ENCODE peak calls at places on chromosome 11, in four cellular contexts. S is CD4-positive, alpha-beta T cell; M is astrocyte of the spinal cord; Q is fibroblast of mammary gland. X is an unnamed sample.
A peak's percentile ranks its signal among the peaks of the same experiment; 100 is the strongest.

GRCh38 chr11:79321282-79321681 is 119.5 kb downstream of the TENM4 start:
- DNase-seq in M (peak; percentile 12), Q (peak; percentile 49), S (no peak), X (no peak)

GRCh38 chr11:9046376-9046775 is 42.6 kb upstream of the NRIP3 start:
- DNase-seq in Q (no peak), S (no peak), M (no peak), X (no peak)

GRCh38 chr11:30357872-30358271 is 35.0 kb downstream of the ARL14EP start:
- DNase-seq in Q (no peak), M (no peak), S (no peak), X (no peak)

GRCh38 chr11:105144887-105145286 is 5.3 kb upstream of the CARD18 start:
- DNase-seq in M (peak; percentile 76), Q (peak; percentile 59), S (no peak), X (no peak)

GRCh38 chr11:114110123-114110522 is 50.6 kb downstream of the ZBTB16 start:
- DNase-seq in M (no peak), S (no peak), Q (no peak), X (no peak)

GRCh38 chr11:3022300-3022967 is 30.3 kb upstream of the NAP1L4 start:
- DNase-seq in S (no peak), M (peak; percentile 91), Q (peak; percentile 90), X (no peak)

GRCh38 chr11:111518668-111519067 is 4.1 kb downstream of the HOATZ start:
- DNase-seq in Q (no peak), M (no peak), S (no peak), X (no peak)

GRCh38 chr11:122105009-122105828 is 10.8 kb downstream of the BLID start:
- DNase-seq in S (no peak), M (no peak), Q (no peak), X (no peak)

GRCh38 chr11:2447951-2448650 is 3.3 kb downstream of the KCNQ1 start:
- DNase-seq in Q (no peak), M (no peak), S (no peak), X (no peak)

GRCh38 chr11:113184498-113184897 is 129.9 kb upstream of the TTC12 start:
- DNase-seq in S (no peak), Q (peak; percentile 90), M (peak; percentile 86), X (no peak)

GRCh38 chr11:72297828-72298227 is 53.9 kb upstream of the PHOX2A start:
- DNase-seq in Q (no peak), M (no peak), S (no peak), X (no peak)

GRCh38 chr11:72300268-72300667 is 56.3 kb upstream of the PHOX2A start:
- DNase-seq in Q (no peak), M (no peak), S (no peak), X (no peak)

GRCh38 chr11:72295471-72295870 is 51.5 kb upstream of the PHOX2A start:
- DNase-seq in S (no peak), M (no peak), Q (no peak), X (no peak)

GRCh38 chr11:72301486-72301885 is 57.5 kb upstream of the PHOX2A start:
- DNase-seq in Q (no peak), M (no peak), S (no peak), X (no peak)

GRCh38 chr11:72298931-72299330 is 55.0 kb upstream of the PHOX2A start:
- DNase-seq in Q (no peak), S (no peak), M (no peak), X (no peak)
- TF ChIP-seq CTCF in Q (no peak), S (no peak), M (no peak), X (no peak)

DNA sequence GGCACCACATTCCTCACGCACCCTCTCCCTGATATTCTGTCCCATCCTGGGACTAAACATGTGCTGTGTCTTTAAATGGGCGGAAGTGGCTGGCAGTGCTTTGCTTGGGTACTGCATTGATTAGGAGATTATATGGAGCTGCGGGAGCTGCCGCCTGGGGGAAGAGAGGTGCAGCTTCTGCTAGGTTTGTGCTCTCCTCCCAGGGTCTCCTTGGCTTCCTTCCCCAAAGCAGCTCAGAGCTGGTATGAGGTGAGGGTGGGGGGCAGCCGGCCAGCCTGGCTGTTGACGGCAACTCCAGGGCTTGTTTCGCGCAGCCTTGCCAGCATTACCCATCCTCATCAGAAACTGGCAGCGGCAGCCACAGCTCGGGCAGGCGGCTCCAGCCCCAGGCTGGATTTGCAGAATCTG is 95.4 kb downstream of the GRAMD1B start:
- DNase-seq in Q (no peak), M (no peak), S (no peak), X (no peak)
- TF ChIP-seq CTCF in Q (no peak), M (no peak), S (no peak), X (no peak)

DNA sequence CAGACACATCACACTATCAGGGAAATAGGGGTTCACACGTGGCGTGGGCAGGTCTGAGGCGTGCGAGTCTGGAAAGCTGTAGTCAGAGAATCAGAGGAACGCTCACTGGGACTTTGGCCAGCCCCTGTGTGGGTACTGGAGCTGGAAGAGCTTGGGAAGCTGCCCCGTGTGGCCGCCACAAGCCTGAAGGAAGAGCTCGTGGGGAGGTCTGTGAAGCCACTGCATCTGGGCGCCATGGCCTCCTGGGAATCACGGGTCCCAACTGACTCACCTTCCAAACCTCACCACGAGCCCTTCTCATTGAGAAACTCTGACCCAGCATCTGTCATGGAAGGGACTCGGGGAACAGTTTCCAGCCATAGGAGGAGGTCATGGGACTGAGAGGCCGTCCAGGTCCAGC is 5.9 kb upstream of the MRGPRF start:
- DNase-seq in M (peak; percentile 57), Q (peak; percentile 77), S (no peak), X (no peak)
- TF ChIP-seq CTCF in M (no peak), Q (no peak), S (no peak), X (no peak)

GRCh38 chr11:14242198-14242597 is 116.8 kb downstream of the RRAS2 start:
- DNase-seq in M (no peak), S (no peak), Q (no peak), X (no peak)
- TF ChIP-seq CTCF in M (no peak), S (no peak), Q (no peak), X (no peak)

GRCh38 chr11:66311470-66311964 is 5.3 kb downstream of the CD248 start:
- DNase-seq in Q (no peak), M (no peak), S (no peak), X (no peak)
- TF ChIP-seq CTCF in Q (peak; percentile 86), M (peak; percentile 95), S (no peak), X (no peak)

GRCh38 chr11:19191530-19192169 is 10.1 kb downstream of the CSRP3 start:
- DNase-seq in M (no peak), S (no peak), Q (no peak), X (no peak)

GRCh38 chr11:19199037-19199436 is 2.7 kb downstream of the CSRP3 start:
- DNase-seq in M (no peak), Q (no peak), S (no peak), X (no peak)

GRCh38 chr11:19194620-19195308 is 7.0 kb downstream of the CSRP3 start:
- DNase-seq in M (no peak), Q (no peak), S (no peak), X (no peak)

GRCh38 chr11:19196458-19196857 is 5.3 kb downstream of the CSRP3 start:
- DNase-seq in M (no peak), Q (no peak), S (no peak), X (no peak)

DNA sequence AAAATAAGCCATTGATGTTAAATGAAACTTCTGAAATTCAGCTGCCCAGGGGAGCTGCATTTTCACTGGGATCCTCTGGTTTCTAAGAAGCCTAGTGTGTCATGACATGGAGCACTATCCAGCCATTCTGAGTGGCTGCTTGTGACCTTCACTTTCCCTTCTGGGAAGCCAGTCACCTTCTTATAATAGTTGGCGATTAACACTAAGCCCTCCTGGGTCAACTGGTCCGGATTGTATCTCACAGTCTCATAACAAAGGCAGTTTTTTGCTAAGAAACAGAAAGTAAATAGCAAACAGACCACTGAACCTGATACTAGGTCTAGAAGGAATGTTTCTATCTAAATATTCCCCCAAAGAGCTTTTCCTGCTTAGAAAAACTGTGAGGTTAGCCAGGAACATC is 7.9 kb downstream of the CSRP3 start:
- DNase-seq in M (no peak), Q (no peak), S (no peak), X (no peak)
- TF ChIP-seq CTCF in M (no peak), Q (no peak), S (no peak), X (no peak)

DNA sequence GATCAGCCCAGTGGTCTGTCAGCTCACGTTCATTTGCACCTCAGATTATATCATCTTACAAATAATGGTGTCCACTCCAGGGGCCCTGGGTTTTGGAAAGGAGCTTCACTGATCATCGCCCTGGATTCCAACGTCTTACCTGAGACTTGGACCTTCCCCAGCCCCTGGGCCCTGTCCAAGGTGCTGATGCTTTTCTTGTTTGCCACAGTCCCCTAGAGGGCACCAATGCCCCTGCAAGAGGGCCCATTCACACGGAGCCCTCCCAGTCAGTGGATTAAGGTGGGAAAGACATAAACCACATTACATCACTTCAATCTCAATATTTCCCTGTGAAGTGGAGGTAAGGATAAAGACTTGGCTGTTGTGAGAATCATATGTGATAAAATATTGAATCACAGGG is 167.2 kb downstream of the BUD13 start:
- DNase-seq in S (no peak), M (peak; percentile 10), Q (peak; percentile 6), X (peak; percentile 63)
- TF ChIP-seq CTCF in S (no peak), M (peak; percentile 42), Q (no peak), X (peak; percentile 59)

GRCh38 chr11:82523141-82523540 is 210.5 kb downstream of the FAM181B start:
- DNase-seq in Q (no peak), S (no peak), M (no peak), X (no peak)
- TF ChIP-seq CTCF in Q (no peak), S (no peak), M (no peak), X (peak; percentile 43)

DNA sequence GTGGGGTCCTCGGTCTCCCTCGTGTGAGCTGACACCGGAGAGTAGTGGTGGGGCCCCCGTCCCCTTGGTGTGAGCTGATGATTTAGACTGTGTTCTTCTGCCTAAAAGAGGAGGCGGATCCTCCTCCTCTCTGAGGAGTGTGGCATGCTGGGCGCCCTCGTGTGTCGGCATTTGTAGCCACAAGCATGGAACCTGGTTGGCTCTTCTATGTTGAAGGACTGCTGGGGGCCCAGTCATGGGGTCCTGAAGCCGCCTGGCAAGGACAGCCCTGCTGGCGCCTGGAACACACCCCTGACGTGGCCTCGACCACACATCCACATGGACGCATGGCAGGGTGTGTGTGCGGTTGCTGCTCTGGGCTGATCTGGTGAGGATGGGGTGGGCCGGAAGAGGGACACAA is 50.2 kb downstream of the AP2A2 start:
- DNase-seq in S (no peak), Q (peak; percentile 39), M (peak; percentile 44), X (peak; percentile 24)
- TF ChIP-seq CTCF in S (no peak), Q (peak; percentile 15), M (peak; percentile 58), X (peak; percentile 43)

GRCh38 chr11:119052163-119052814 is 4.7 kb downstream of the HYOU1 start:
- DNase-seq in S (no peak), Q (no peak), M (no peak), X (no peak)

GRCh38 chr11:119056397-119056999 is 507 bp downstream of the HYOU1 start:
- DNase-seq in M (no peak), Q (no peak), S (peak; percentile 50), X (peak; percentile 22)

GRCh38 chr11:119057000-119057769 is at the start of gene HYOU1:
- DNase-seq in S (peak; percentile 97), M (peak; percentile 95), Q (peak; percentile 91), X (peak; percentile 98)

GRCh38 chr11:119054418-119054817 is 2.6 kb downstream of the HYOU1 start:
- DNase-seq in S (no peak), Q (no peak), M (no peak), X (no peak)

DNA sequence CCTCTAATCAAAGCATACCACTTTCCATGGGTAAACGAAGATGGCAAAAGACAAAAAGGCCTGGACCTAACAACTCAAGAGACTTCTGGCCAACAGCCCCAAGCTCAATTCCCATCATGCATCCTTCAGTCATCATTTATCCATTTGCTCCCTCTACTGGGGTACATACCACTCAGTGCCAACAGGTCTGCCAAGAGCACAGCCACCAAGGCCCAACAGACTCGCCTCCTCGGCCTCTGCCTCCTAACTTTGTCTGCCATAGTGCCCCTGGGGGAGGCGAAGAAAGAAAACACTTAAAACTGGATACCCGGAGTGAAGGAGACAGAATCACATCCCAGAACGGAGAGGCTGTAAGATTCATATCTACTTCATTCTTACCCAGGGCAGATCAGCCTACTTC is 1.1 kb downstream of the HYOU1 start:
- DNase-seq in Q (peak; percentile 51), S (no peak), M (peak; percentile 24), X (no peak)
- TF ChIP-seq CTCF in Q (peak; percentile 5), S (no peak), M (peak; percentile 5), X (no peak)

X was measured in neural crest cell.